ENCODE peak calls at places on chromosomes 4 and X, in four cellular contexts. Q is GM23248, S is HCT116, L is HepG2. H is an unnamed sample.
A peak's percentile ranks its signal among the peaks of the same experiment; 100 is the strongest.

GRCh38 chr4:143184217-143184502 is 557 bp upstream of the USP38 start:
- DNase-seq in Q (no peak), S (no peak), L (no peak), H (no peak)

GRCh38 chrX:66110112-66110511 is 53.9 kb upstream of the HEPH start:
- DNase-seq in Q (peak; percentile 49), S (peak; percentile 3), L (no peak), H (no peak)

GRCh38 chrX:55488268-55488558 is 1.4 kb downstream of the USP51 start:
- DNase-seq in Q (no peak), S (no peak), L (no peak), H (no peak)

GRCh38 chr4:169070895-169071218 is 60.8 kb upstream of the CBR4 start:
- DNase-seq in Q (no peak), S (no peak), L (peak; percentile 92), H (no peak)

GRCh38 chr4:159171287-159171686 is 68.4 kb downstream of the RAPGEF2 start:
- DNase-seq in Q (peak; percentile 18), S (no peak), L (no peak), H (no peak)

GRCh38 chr4:3123201-3123671 is 48.8 kb downstream of the HTT start:
- DNase-seq in Q (peak; percentile 61), S (no peak), L (no peak), H (no peak)

GRCh38 chr4:87075876-87076275 is 141.1 kb downstream of the AFF1 start:
- DNase-seq in Q (no peak), S (no peak), L (no peak), H (no peak)

GRCh38 chr4:7529368-7529923 is 94.7 kb upstream of the PSAPL1 start:
- DNase-seq in Q (no peak), S (no peak), L (no peak), H (no peak)

GRCh38 chr4:55181606-55182005 is 56.2 kb upstream of the KDR start:
- DNase-seq in Q (no peak), S (no peak), L (no peak), H (no peak)

GRCh38 chr4:170068438-170069128 is 21.2 kb downstream of the AADAT start:
- DNase-seq in Q (no peak), S (no peak), L (no peak), H (no peak)

GRCh38 chrX:12885508-12885907 is 18.6 kb downstream of the TLR7 start:
- DNase-seq in Q (no peak), S (no peak), L (no peak), H (no peak)

GRCh38 chrX:144586756-144587155 is 660.5 kb upstream of the SPANXN1 start:
- DNase-seq in Q (no peak), S (no peak), L (no peak), H (peak; percentile 58)

GRCh38 chr4:141614878-141615586 is 21.4 kb upstream of the IL15 start:
- DNase-seq in Q (no peak), S (no peak), L (no peak), H (no peak)

GRCh38 chr4:183182873-183183725 is 84.0 kb downstream of the WWC2 start:
- DNase-seq in Q (peak; percentile 92), S (peak; percentile 70), L (peak; percentile 86), H (peak; percentile 35)

GRCh38 chr4:67699603-67700002 is 1.4 kb downstream of the UBA6 start:
- DNase-seq in Q (no peak), S (no peak), L (no peak), H (no peak)

GRCh38 chr4:168871686-168872085 is 138.4 kb downstream of the CBR4 start:
- DNase-seq in Q (peak; percentile 41), S (no peak), L (no peak), H (no peak)

GRCh38 chr4:80989921-80990544 is 40.5 kb upstream of the BMP3 start:
- DNase-seq in Q (peak; percentile 77), S (peak; percentile 50), L (peak; percentile 40), H (peak; percentile 52)

GRCh38 chr4:139728146-139728545 is 62.5 kb downstream of the MGST2 start:
- DNase-seq in Q (no peak), S (no peak), L (no peak), H (no peak)

GRCh38 chrX:50327235-50327634 is 122.7 kb downstream of the CCNB3 start:
- DNase-seq in Q (no peak), S (no peak), L (no peak), H (no peak)

GRCh38 chr4:121796283-121796682 is 4.8 kb upstream of the EXOSC9 start:
- DNase-seq in Q (peak; percentile 22), S (no peak), L (no peak), H (no peak)

GRCh38 chrX:119693032-119693995 is at the start of gene SEPTIN6:
- DNase-seq in Q (peak; percentile 72), S (peak; percentile 51), L (peak; percentile 59), H (no peak)

GRCh38 chr4:45385306-45385705 is 659.0 kb upstream of the GNPDA2 start:
- DNase-seq in Q (no peak), S (no peak), L (no peak), H (no peak)

GRCh38 chr4:28505064-28505463 is 1644.4 kb downstream of the STIM2 start:
- DNase-seq in Q (no peak), S (no peak), L (no peak), H (no peak)

GRCh38 chr4:160143574-160143973 is 1040.7 kb downstream of the RAPGEF2 start:
- DNase-seq in Q (no peak), S (no peak), L (no peak), H (no peak)

GRCh38 chr4:10305816-10306215 is 151.4 kb downstream of the ZNF518B start:
- DNase-seq in Q (no peak), S (no peak), L (no peak), H (no peak)

GRCh38 chr4:102787096-102787867 is 26.5 kb upstream of the MANBA start:
- DNase-seq in Q (peak; percentile 79), S (peak; percentile 19), L (no peak), H (peak; percentile 20)

GRCh38 chrX:63506320-63506719 is 155.2 kb upstream of the SPIN4 start:
- DNase-seq in Q (peak; percentile 44), S (peak; percentile 15), L (peak; percentile 15), H (peak; percentile 3)

GRCh38 chr4:17961249-17961648 is 60.3 kb downstream of the LCORL start:
- DNase-seq in Q (no peak), S (no peak), L (no peak), H (no peak)

DNA sequence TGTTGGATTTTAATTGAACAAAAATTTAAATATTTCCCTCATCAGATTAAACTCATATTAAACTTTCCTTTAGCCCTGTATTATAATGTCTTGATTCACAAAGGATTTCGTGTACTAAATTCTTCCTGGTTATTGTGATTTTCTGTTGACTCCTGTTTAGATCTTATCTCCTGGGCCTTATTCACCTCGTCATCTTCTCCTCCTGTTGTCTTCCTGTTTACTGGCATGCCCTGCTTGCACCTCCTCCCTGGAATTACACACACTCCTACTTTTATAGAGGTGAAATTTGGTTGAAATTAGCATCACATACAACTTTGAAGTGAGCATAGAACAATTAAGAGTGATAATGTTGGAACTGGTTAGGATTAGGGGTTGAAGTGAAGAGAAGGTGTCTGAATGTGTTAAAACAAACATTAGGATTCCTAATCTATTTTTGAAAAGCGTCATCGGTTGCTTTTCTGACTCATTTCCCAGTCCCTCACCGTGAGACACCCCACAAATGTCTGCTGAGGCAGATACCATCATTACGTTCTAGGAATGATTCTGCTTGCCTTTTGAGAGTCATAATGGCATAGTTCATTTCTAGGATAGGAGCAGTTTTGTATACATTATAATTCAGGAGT is 32.5 kb downstream of the TLL1 start:
- DNase-seq in Q (no peak), S (no peak), L (no peak), H (no peak)
- H3K27ac ChIP-seq in Q (no peak overlapping the region), S (no peak overlapping the region), L (no peak overlapping the region), H (no peak overlapping the region)

DNA sequence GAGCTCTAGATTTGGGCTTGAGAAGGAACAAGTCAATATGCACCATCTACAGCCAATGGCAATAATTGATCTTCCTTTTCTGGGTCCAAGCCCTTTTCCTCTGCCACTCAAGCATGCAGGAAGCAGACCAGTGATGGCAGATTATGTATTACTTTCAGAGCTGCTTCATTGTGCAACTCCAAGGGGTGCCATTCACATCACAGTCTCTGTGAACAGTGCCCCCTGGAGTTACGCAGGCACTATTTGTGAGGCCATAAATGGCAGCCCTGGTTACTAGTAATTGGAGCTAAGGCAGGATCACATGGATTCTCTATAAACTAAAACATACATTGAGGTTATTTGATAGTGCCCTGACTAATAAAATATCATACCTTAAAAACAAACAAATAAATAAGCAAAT is 313.4 kb upstream of the SLC7A11 start:
- DNase-seq in Q (peak; percentile 35), S (no peak), L (peak; percentile 45), H (no peak)
- H3K9ac ChIP-seq in Q (no peak overlapping the region), S (no peak overlapping the region), L (no peak overlapping the region), H (no peak overlapping the region)

DNA sequence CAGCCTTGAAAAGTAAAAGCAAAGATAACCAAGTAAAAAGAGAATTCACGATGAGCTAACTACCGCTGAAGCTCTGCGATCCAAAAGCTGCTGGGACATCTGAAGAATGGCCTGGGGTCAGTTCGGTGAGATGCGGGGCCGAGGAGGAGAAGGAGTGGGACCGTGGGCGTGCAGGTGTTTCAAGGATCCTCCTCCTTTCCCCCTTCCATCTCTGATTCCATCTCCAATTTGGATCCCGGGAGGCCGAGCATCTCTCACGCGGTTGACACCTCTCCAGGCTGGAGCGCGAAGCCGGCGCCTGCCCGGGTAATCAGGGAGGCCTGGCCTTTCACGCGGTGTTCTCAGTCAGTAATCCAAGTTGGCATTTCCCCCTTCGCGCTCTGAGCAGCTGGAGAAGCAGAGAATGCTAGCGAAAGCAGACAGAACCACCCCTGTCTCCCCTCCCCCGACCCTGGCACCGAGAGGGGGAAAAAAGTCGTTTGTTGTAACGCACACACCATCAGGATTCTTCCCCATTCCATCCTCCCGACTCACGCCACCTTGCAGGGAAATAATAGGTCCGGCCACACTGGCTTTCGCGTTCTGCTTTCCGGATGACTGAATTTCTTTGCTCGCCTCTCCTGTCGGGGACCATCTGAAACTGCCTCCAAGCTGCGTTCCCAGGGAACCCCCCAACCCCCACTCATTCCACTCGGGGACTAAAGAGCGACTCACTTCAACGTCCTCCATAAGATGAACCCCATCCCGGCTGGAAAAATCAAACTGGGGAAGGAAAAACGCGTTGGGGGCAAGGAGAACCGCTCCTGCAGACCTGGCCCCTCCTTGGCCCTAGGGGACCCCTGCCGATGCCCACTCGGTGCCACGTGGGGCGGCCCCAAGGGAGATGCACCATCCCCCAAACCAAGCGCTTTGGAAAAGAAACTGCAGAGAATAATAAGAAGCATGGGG is 6.5 kb downstream of the NEUROG2 start:
- DNase-seq in Q (peak; percentile 59), S (no peak), L (no peak), H (no peak)
- TF ChIP-seq EZH2 in Q (peak; percentile 52), S (no peak), L (no peak), H (no peak)

GRCh38 chrX:45803383-45803921 is 602.8 kb upstream of the DIPK2B start:
- DNase-seq in Q (peak; percentile 90), S (peak; percentile 73), L (no peak), H (no peak)
- H3K27ac ChIP-seq in Q (peak overlapping the region; percentile 99), S (peak overlapping the region; percentile 74), L (no peak overlapping the region), H (peak overlapping the region; percentile 34)

DNA sequence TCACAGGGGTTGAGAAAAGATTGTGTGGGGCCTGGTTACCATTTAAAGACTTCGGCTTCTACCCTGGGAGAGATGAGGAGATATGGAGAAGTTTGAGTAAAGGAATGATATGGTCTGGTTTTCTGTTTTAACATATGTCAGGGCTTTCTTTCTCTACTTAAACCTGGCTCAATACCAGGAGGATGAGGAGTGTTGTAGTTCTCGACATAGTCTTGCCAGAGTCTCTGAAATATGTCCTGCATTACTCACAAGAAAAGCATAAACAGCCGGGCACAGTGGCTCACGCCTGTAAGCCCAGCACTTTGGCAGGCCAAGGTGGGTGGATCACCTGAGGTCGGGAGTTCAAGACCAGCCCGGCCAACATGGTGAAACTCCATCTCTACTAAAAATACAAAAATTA is 16.4 kb upstream of the ACE2 start:
- DNase-seq in Q (no peak), S (no peak), L (no peak), H (no peak)
- H3K9ac ChIP-seq in Q (no peak overlapping the region), S (no peak overlapping the region), L (no peak overlapping the region), H (no peak overlapping the region)